ENCODE peak calls at places on chromosomes 16 and 17, in nine cellular contexts. I, W, X, P, H, T, S, O and F are unnamed samples.

GRCh38 chr17:21286066-21286770 is 1.7 kb downstream of the MAP2K3 start:
- DNase-seq in T (peak), P (no peak), X (peak), H (peak), S (peak), W (peak), I (peak), O (no peak), F (peak)

GRCh38 chr17:78787444-78787843 is 5.4 kb upstream of the CYTH1 start:
- DNase-seq in T (no peak), X (no peak), H (peak), W (peak), S (no peak), I (no peak), O (no peak), P (no peak), F (no peak)

GRCh38 chr17:59668816-59669215 is 38.4 kb downstream of the PTRH2 start:
- DNase-seq in H (peak), T (no peak), I (no peak), O (no peak), X (no peak), W (no peak), S (no peak), P (no peak), F (peak)

GRCh38 chr17:46108550-46109110 is 84.6 kb downstream of the KANSL1 start:
- DNase-seq in X (no peak), W (peak), O (no peak), T (no peak), P (no peak), H (no peak), S (no peak), I (no peak), F (no peak)

GRCh38 chr17:50511058-50511457 is 2.8 kb downstream of the MYCBPAP start:
- DNase-seq in P (no peak), I (no peak), H (no peak), O (peak), W (no peak), X (peak), S (no peak), T (no peak), F (peak)

GRCh38 chr17:63774982-63775290 is 966 bp downstream of the DDX42 start:
- DNase-seq in P (no peak), O (no peak), X (no peak), I (no peak), S (no peak), T (no peak), W (no peak), H (no peak), F (no peak)

GRCh38 chr16:85894266-85894665 is 4.7 kb upstream of the IRF8 start:
- DNase-seq in X (no peak), I (no peak), T (peak), S (peak), O (no peak), W (no peak), P (no peak), H (peak), F (no peak)

GRCh38 chr16:84321932-84322331 is 27.3 kb downstream of the WFDC1 start:
- DNase-seq in S (no peak), W (no peak), I (no peak), O (no peak), P (no peak), H (no peak), X (no peak), T (no peak), F (no peak)

GRCh38 chr16:29024280-29024679 is 39.4 kb downstream of the LAT start:
- DNase-seq in H (no peak), W (no peak), T (no peak), O (no peak), S (no peak), X (no peak), I (no peak), P (no peak), F (no peak)

GRCh38 chr16:80804061-80804450 is 342 bp downstream of the CDYL2 start:
- DNase-seq in T (peak), P (peak), W (no peak), H (peak), S (peak), X (peak), I (no peak), O (peak), F (peak)

GRCh38 chr16:59154295-59154694 is 420.2 kb upstream of the GOT2 start:
- DNase-seq in T (no peak), X (no peak), H (no peak), S (no peak), P (no peak), I (no peak), W (no peak), O (no peak), F (no peak)

GRCh38 chr17:78839173-78839761 is 1.3 kb downstream of the USP36 start:
- DNase-seq in W (no peak), O (no peak), I (no peak), H (no peak), T (no peak), S (no peak), P (no peak), X (no peak), F (peak)

GRCh38 chr17:80855968-80856862 is 135.4 kb upstream of the CHMP6 start:
- DNase-seq in T (no peak), X (no peak), W (peak), O (peak), I (peak), H (peak), P (no peak), S (peak), F (peak)

GRCh38 chr16:79381552-79382042 is 218.9 kb downstream of the MAF start:
- DNase-seq in P (no peak), I (no peak), O (no peak), T (no peak), S (no peak), W (peak), H (no peak), X (no peak), F (no peak)

GRCh38 chr16:85162478-85163277 is 50.4 kb upstream of the CIBAR2 start:
- DNase-seq in P (no peak), H (no peak), W (peak), X (peak), T (no peak), O (no peak), I (no peak), S (peak), F (peak)

GRCh38 chr17:9566067-9566466 is 9.6 kb downstream of the STX8 start:
- DNase-seq in P (no peak), O (no peak), I (no peak), H (no peak), S (no peak), X (no peak), W (no peak), T (no peak), F (no peak)

GRCh38 chr16:52545157-52545543 is 1.8 kb downstream of the TOX3 start:
- DNase-seq in X (no peak), I (no peak), H (no peak), T (no peak), O (no peak), W (no peak), S (no peak), P (no peak), F (no peak)

GRCh38 chr17:38448208-38448776 is 20.0 kb downstream of the ARHGAP23 start:
- DNase-seq in O (no peak), W (no peak), H (no peak), P (no peak), X (no peak), T (no peak), I (no peak), S (no peak), F (no peak)

GRCh38 chr16:88705746-88706287 is 391 bp downstream of the RNF166 start:
- DNase-seq in I (no peak), P (no peak), O (no peak), X (peak), H (no peak), S (peak), T (peak), W (no peak), F (no peak)

GRCh38 chr16:50821586-50821985 is 79.7 kb downstream of the CYLD start:
- DNase-seq in H (peak), T (no peak), W (no peak), S (no peak), X (no peak), P (peak), I (no peak), O (no peak), F (peak)

GRCh38 chr17:67693811-67694210 is 23.9 kb upstream of the NOL11 start:
- DNase-seq in O (no peak), P (no peak), W (no peak), T (no peak), I (no peak), H (no peak), X (no peak), S (no peak), F (no peak)

GRCh38 chr17:43966276-43966675 is 12.5 kb upstream of the PYY start:
- DNase-seq in S (no peak), W (no peak), P (no peak), X (no peak), T (no peak), I (no peak), O (no peak), H (peak), F (no peak)

GRCh38 chr17:49910094-49910857 is 58.7 kb upstream of the DLX4 start:
- DNase-seq in T (peak), P (peak), W (no peak), I (peak), X (no peak), S (no peak), H (peak), O (no peak), F (peak)

GRCh38 chr16:49019081-49019633 is 262.5 kb downstream of the CBLN1 start:
- DNase-seq in T (no peak), X (peak), W (no peak), H (no peak), P (peak), I (no peak), S (no peak), O (no peak), F (no peak)

GRCh38 chr17:82434216-82434565 is 15.8 kb upstream of the OGFOD3 start:
- DNase-seq in P (no peak), X (no peak), H (no peak), W (no peak), T (no peak), I (no peak), S (peak), O (no peak), F (no peak)

GRCh38 chr17:81579821-81580321 is 27.7 kb upstream of the FAAP100 start:
- DNase-seq in S (no peak), P (no peak), I (no peak), O (no peak), X (no peak), W (no peak), T (no peak), H (no peak), F (peak)

GRCh38 chr16:4615389-4616046 is 830 bp upstream of the UBALD1 start:
- DNase-seq in I (no peak), S (peak), W (peak), P (no peak), T (peak), X (no peak), H (no peak), O (no peak), F (no peak)

GRCh38 chr16:56423584-56424403 is 1.6 kb downstream of the AMFR start:
- DNase-seq in I (no peak), X (no peak), P (no peak), H (no peak), W (no peak), T (no peak), O (no peak), S (no peak), F (no peak)

GRCh38 chr17:32627233-32628008 is 140.6 kb downstream of the CDK5R1 start:
- DNase-seq in O (no peak), H (no peak), I (no peak), P (peak), S (no peak), X (no peak), W (no peak), T (peak), F (no peak)

GRCh38 chr17:78805301-78805700 is 23.2 kb upstream of the CYTH1 start:
- DNase-seq in W (no peak), S (peak), X (no peak), I (peak), T (no peak), P (no peak), O (no peak), H (no peak), F (no peak)

GRCh38 chr16:12482821-12483220 is 320.9 kb downstream of the CPPED1 start:
- DNase-seq in I (no peak), T (no peak), S (no peak), P (no peak), X (no peak), H (no peak), W (no peak), O (no peak), F (no peak)

GRCh38 chr16:54242199-54242598 is 44.4 kb downstream of the IRX3 start:
- DNase-seq in P (peak), S (no peak), W (no peak), H (peak), T (no peak), I (no peak), O (no peak), X (no peak), F (no peak)

GRCh38 chr16:69848635-69849545 is 86.8 kb downstream of the WWP2 start:
- DNase-seq in S (peak), P (no peak), O (no peak), W (peak), X (peak), I (peak), T (peak), H (no peak), F (peak)

GRCh38 chr16:72946063-72946462 is 101.9 kb downstream of the ZFHX3 start:
- DNase-seq in X (no peak), W (no peak), I (no peak), H (no peak), O (no peak), P (no peak), S (no peak), T (no peak), F (no peak)

GRCh38 chr17:49204521-49204920 is 5.9 kb downstream of the GNGT2 start:
- DNase-seq in W (no peak), I (no peak), O (no peak), T (no peak), X (no peak), H (no peak), S (no peak), P (no peak), F (no peak)

GRCh38 chr16:70693231-70693671 is 7.4 kb upstream of the MTSS2 start:
- DNase-seq in P (no peak), T (no peak), I (no peak), W (peak), X (no peak), S (no peak), H (no peak), O (no peak), F (no peak)

GRCh38 chr16:20803192-20803560 is 3.1 kb downstream of the ERI2 start:
- DNase-seq in O (no peak), S (no peak), W (no peak), I (no peak), H (no peak), T (no peak), P (no peak), X (no peak), F (peak)

GRCh38 chr17:75774471-75774987 is 9.5 kb upstream of the GALK1 start:
- DNase-seq in P (no peak), I (no peak), W (no peak), O (no peak), S (peak), T (peak), H (no peak), X (no peak), F (no peak)
- TF ChIP-seq POLR2A in P (no peak), I (no peak), W (no peak), O (no peak), S (no peak), T (peak), H (no peak), X (no peak), F (peak)

DNA sequence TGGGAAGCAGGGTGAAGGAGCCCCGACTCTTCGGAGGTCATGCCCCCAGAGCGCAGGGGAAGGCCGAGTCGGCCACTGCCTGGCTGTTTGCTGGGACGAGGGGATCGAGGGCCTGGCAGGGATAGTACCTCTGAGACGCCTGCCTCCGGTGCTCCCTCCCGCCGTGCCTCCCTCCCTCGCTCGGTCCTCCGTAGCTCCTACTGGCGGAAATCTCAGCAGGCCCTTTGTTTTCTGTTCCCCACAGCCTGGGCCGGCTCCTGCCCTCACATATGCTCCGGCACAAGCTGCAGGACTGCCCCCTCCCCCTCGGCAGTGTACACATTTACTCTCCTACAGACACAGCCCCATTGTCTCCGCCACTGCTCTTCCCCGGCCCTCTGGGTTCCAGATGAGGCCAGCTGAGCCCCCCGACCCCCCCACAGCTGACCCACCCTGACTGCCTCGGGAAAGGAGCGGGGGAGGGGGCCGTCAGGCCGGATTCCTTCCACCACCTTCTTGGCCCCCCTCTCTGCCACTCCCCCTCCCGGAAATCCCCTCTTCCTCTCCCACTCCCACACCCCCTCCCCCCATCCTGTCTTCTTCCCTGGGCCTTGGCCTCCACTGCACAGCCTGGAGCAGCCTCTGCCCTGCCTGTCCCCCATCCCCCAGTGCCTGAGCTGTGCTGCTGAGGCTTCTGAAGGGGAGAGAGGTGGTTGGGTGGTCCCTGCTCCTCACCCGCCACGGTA is 1.4 kb downstream of the TRAF4 start:
- DNase-seq in P (peak), S (peak), X (peak), W (no peak), H (peak), O (no peak), I (peak), T (peak), F (no peak)
- TF ChIP-seq POLR2A in P (peak), S (peak), X (no peak), W (no peak), H (no peak), O (peak), I (no peak), T (peak), F (peak)

GRCh38 chr17:65664696-65665095 is 103.2 kb upstream of the AXIN2 start:
- DNase-seq in W (no peak), P (no peak), H (no peak), O (no peak), S (no peak), X (no peak), I (no peak), T (no peak), F (no peak)

GRCh38 chr17:65667656-65668055 is 106.2 kb upstream of the AXIN2 start:
- DNase-seq in H (no peak), X (no peak), O (no peak), I (no peak), T (no peak), S (no peak), W (no peak), P (no peak), F (no peak)

GRCh38 chr17:65668211-65668610 is 106.8 kb upstream of the AXIN2 start:
- DNase-seq in X (peak), T (no peak), O (no peak), P (no peak), W (no peak), H (no peak), I (no peak), S (no peak), F (no peak)

GRCh38 chr17:65664296-65664695 is 102.8 kb upstream of the AXIN2 start:
- DNase-seq in W (no peak), S (no peak), X (no peak), P (no peak), I (no peak), O (no peak), T (no peak), H (no peak), F (no peak)

DNA sequence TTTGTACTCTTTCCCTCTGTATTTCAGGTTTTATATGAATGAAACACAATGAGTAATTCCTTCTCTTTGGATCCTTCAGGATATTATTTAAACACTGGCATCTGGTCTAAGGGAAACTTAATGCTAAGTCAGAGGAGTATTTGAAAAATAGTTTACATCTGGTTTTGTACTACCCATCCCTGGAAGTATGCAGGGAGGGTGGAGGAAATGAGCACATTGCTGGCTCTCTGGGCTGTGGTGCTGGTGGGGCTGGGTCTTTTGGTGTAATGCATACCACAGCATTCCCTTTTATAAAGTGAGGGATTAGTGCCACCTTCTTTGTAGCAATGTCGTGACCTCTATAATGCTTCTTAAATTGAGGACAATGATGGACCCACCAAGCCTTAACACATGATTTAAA is 105.4 kb upstream of the AXIN2 start:
- DNase-seq in W (no peak), S (no peak), P (no peak), O (no peak), T (no peak), H (no peak), I (no peak), X (no peak), F (no peak)
- TF ChIP-seq POLR2A in W (no peak), S (no peak), P (no peak), O (no peak), T (no peak), H (no peak), I (no peak), X (no peak), F (no peak)

GRCh38 chr17:27233059-27233458 is 60.9 kb upstream of the WSB1 start:
- DNase-seq in I (no peak), S (no peak), P (no peak), T (no peak), O (no peak), X (peak), W (no peak), H (no peak), F (no peak)

GRCh38 chr17:27232328-27232727 is 61.6 kb upstream of the WSB1 start:
- DNase-seq in X (no peak), I (no peak), O (no peak), S (no peak), T (no peak), P (no peak), H (no peak), W (no peak), F (no peak)

GRCh38 chr17:27226611-27227234 is 67.2 kb upstream of the WSB1 start:
- DNase-seq in X (no peak), S (no peak), H (peak), I (no peak), W (no peak), O (no peak), P (no peak), T (peak), F (no peak)

GRCh38 chr17:27233783-27234182 is 60.1 kb upstream of the WSB1 start:
- DNase-seq in H (no peak), T (no peak), I (no peak), W (no peak), X (no peak), S (no peak), O (no peak), P (no peak), F (no peak)

GRCh38 chr17:27230996-27231395 is 62.9 kb upstream of the WSB1 start:
- DNase-seq in S (no peak), X (no peak), O (no peak), T (no peak), I (no peak), P (no peak), H (no peak), W (no peak), F (no peak)
- TF ChIP-seq POLR2A in S (no peak), X (no peak), O (no peak), T (no peak), I (no peak), P (no peak), H (no peak), W (no peak), F (no peak)

GRCh38 chr16:71722801-71723536 is 1.5 kb downstream of the PHLPP2 start:
- DNase-seq in T (peak), H (peak), O (peak), P (peak), X (peak), I (peak), S (peak), W (peak), F (peak)
- TF ChIP-seq POLR2A in T (no peak), H (peak), O (no peak), P (no peak), X (peak), I (no peak), S (peak), W (no peak), F (peak)